ENCODE peak calls at places on chromosomes 3 and 15, in seven cellular contexts. L is ovary; D is heart left ventricle; E is CD8-positive, alpha-beta T cell; X is HL-60; A is colonic mucosa; R is lower lobe of right lung. P is an unnamed sample.
A peak's percentile ranks its signal among the peaks of the same experiment; 100 is the strongest.

GRCh38 chr3:66121288-66121687 is 82.6 kb upstream of the MAGI1 start:
- DNase-seq in L (no peak), D (no peak), E (no peak), X (no peak), A (no peak), R (no peak), P (no peak)

GRCh38 chr3:105629725-105630124 is 239.1 kb downstream of the CBLB start:
- DNase-seq in L (no peak), D (no peak), E (no peak), X (no peak), A (no peak), R (no peak), P (no peak)

GRCh38 chr3:65677486-65677885 is 361.2 kb downstream of the MAGI1 start:
- DNase-seq in L (no peak), D (no peak), E (no peak), X (no peak), A (no peak), R (no peak), P (no peak)

GRCh38 chr3:63800097-63800496 is 19.0 kb upstream of the C3orf49 start:
- DNase-seq in L (no peak), D (no peak), E (no peak), X (no peak), A (no peak), R (no peak), P (no peak)

GRCh38 chr3:100682056-100682853 is 27.0 kb upstream of the TFG start:
- DNase-seq in L (no peak), D (peak; percentile 39), E (peak; percentile 29), X (no peak), A (no peak), R (peak; percentile 55), P (no peak)

GRCh38 chr15:62940755-62941361 is 101.7 kb upstream of the TPM1 start:
- DNase-seq in L (peak; percentile 70), D (peak; percentile 92), E (no peak), X (peak; percentile 37), A (peak; percentile 53), R (no peak), P (peak; percentile 52)

GRCh38 chr15:79682285-79682684 is 214.5 kb downstream of the MTHFS start:
- DNase-seq in L (no peak), D (peak; percentile 70), E (no peak), X (no peak), A (no peak), R (no peak), P (peak; percentile 13)

GRCh38 chr15:68821190-68821897 is 649 bp upstream of the ANP32A start:
- DNase-seq in L (no peak), D (no peak), E (no peak), X (no peak), A (no peak), R (peak; percentile 56), P (no peak)

GRCh38 chr3:58296269-58296668 is 9.8 kb upstream of the RPP14 start:
- DNase-seq in L (no peak), D (no peak), E (no peak), X (no peak), A (no peak), R (no peak), P (no peak)

GRCh38 chr15:31150732-31151212 is 49.2 kb upstream of the TRPM1 start:
- DNase-seq in L (no peak), D (no peak), E (no peak), X (no peak), A (no peak), R (no peak), P (no peak)

GRCh38 chr3:67853520-67853919 is 199.1 kb upstream of the SUCLG2 start:
- DNase-seq in L (no peak), D (no peak), E (no peak), X (no peak), A (no peak), R (no peak), P (no peak)

GRCh38 chr3:31561891-31562290 is 29.2 kb downstream of the STT3B start:
- DNase-seq in L (no peak), D (no peak), E (no peak), X (no peak), A (no peak), R (no peak), P (no peak)

GRCh38 chr3:77328631-77329030 is 288.7 kb downstream of the ROBO2 start:
- DNase-seq in L (no peak), D (no peak), E (no peak), X (no peak), A (no peak), R (no peak), P (no peak)

GRCh38 chr3:118986734-118987133 is 47.9 kb downstream of the IGSF11 start:
- DNase-seq in L (no peak), D (no peak), E (no peak), X (no peak), A (no peak), R (no peak), P (no peak)

GRCh38 chr3:122921791-122922651 is 105.5 kb downstream of the SEMA5B start:
- DNase-seq in L (no peak), D (no peak), E (no peak), X (peak; percentile 18), A (no peak), R (no peak), P (peak; percentile 26)

GRCh38 chr3:13782501-13782900 is 97.4 kb downstream of the WNT7A start:
- DNase-seq in L (peak; percentile 28), D (no peak), E (no peak), X (no peak), A (no peak), R (peak; percentile 32), P (no peak)

GRCh38 chr3:160330111-160330510 is 68.9 kb downstream of the IFT80 start:
- DNase-seq in L (no peak), D (no peak), E (no peak), X (no peak), A (no peak), R (no peak), P (peak; percentile 4)

GRCh38 chr3:160330690-160331089 is 68.3 kb downstream of the IFT80 start:
- DNase-seq in L (no peak), D (no peak), E (no peak), X (no peak), A (no peak), R (no peak), P (no peak)

GRCh38 chr3:160331127-160331937 is 67.7 kb downstream of the IFT80 start:
- DNase-seq in L (no peak), D (no peak), E (no peak), X (no peak), A (no peak), R (no peak), P (no peak)
- H3K27ac ChIP-seq in L (no peak overlapping the region), D (no peak overlapping the region), E (no peak overlapping the region), X (no peak overlapping the region), A (no peak overlapping the region), R (no peak overlapping the region), P (no peak overlapping the region)

GRCh38 chr15:92429378-92430066 is 35.8 kb downstream of the ST8SIA2 start:
- DNase-seq in L (no peak), D (no peak), E (no peak), X (no peak), A (no peak), R (no peak), P (no peak)

GRCh38 chr15:92430067-92430435 is 36.4 kb downstream of the ST8SIA2 start:
- DNase-seq in L (no peak), D (no peak), E (no peak), X (no peak), A (no peak), R (no peak), P (no peak)

GRCh38 chr15:92421980-92422379 is 28.3 kb downstream of the ST8SIA2 start:
- DNase-seq in L (no peak), D (no peak), E (no peak), X (no peak), A (no peak), R (no peak), P (no peak)

GRCh38 chr15:92425578-92426225 is 32.0 kb downstream of the ST8SIA2 start:
- DNase-seq in L (no peak), D (no peak), E (no peak), X (no peak), A (no peak), R (no peak), P (no peak)
- TF ChIP-seq CTCF in L (no peak), D (peak; percentile 17), E (no peak), X (no peak), A (no peak), R (no peak), P (no peak)

GRCh38 chr3:185691622-185692021 is 105.5 kb downstream of the SENP2 start:
- DNase-seq in L (no peak), D (no peak), E (no peak), X (no peak), A (no peak), R (no peak), P (no peak)

GRCh38 chr3:185696039-185696438 is 109.9 kb downstream of the SENP2 start:
- DNase-seq in L (no peak), D (no peak), E (no peak), X (no peak), A (no peak), R (no peak), P (no peak)

GRCh38 chr3:185688808-185689207 is 102.7 kb downstream of the SENP2 start:
- DNase-seq in L (no peak), D (no peak), E (no peak), X (peak; percentile 52), A (no peak), R (no peak), P (no peak)

GRCh38 chr3:185699927-185700326 is 113.8 kb downstream of the SENP2 start:
- DNase-seq in L (no peak), D (no peak), E (no peak), X (no peak), A (no peak), R (no peak), P (no peak)

DNA sequence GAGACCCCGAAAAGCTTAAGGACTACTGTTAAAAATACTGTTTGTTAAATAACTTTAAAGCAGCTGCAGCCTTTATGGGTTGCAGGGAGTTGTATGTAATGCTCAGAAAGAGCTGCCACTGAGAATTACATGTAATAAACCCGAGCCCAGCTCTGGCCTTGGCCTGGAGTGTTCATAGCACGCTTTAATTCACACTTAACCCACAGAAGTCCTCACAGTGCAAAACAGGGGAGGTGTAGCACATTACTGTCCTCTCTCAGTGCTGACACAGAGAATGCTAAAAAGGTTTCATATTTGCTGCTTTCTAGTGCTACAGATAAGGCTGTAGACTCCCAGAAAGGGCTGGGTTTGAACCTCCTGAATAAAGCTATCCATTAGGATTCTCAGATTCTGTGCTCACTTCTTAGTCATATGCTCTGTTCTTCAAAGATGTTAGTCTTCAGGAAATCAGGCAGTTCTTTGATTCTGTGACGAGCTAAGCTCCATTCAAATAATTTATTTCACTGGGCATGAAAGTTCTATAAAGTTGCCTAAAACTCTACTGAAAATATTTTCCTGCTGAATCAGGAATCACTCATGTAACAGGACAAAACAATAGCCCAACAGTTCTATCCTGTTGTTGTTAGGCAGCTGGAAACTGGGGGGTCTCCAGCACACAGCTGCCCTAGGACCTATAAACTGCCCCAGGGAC is 108.0 kb downstream of the SENP2 start:
- DNase-seq in L (no peak), D (no peak), E (no peak), X (no peak), A (no peak), R (no peak), P (no peak)
- H3K27ac ChIP-seq in L (no peak overlapping the region), D (no peak overlapping the region), E (no peak overlapping the region), X (no peak overlapping the region), A (no peak overlapping the region), R (no peak overlapping the region), P (no peak overlapping the region)

GRCh38 chr15:77981281-77982126 is 96.0 kb downstream of the TBC1D2B start:
- DNase-seq in L (peak; percentile 14), D (no peak), E (no peak), X (no peak), A (no peak), R (no peak), P (no peak)
- TF ChIP-seq CTCF in L (no peak), D (no peak), E (no peak), X (no peak), A (no peak), R (no peak), P (no peak)

P was measured in body of pancreas.